ENCODE peak calls at places on chromosome 19, in four cellular contexts. K, Q, W and V are unnamed samples.

GRCh38 chr19:30555075-30555787 is 183.0 kb downstream of the ZNF536 start:
- DNase-seq in K (no peak), Q (no peak), W (no peak), V (no peak)

GRCh38 chr19:47095707-47096704 is 17.6 kb downstream of the ZC3H4 start:
- DNase-seq in K (no peak), Q (no peak), W (peak), V (no peak)

GRCh38 chr19:7953060-7953459 is 9.6 kb upstream of the TIMM44 start:
- DNase-seq in K (peak), Q (no peak), W (no peak), V (no peak)

GRCh38 chr19:49316284-49316683 is 8.7 kb downstream of the SLC6A16 start:
- DNase-seq in K (no peak), Q (no peak), W (no peak), V (no peak)

GRCh38 chr19:11279505-11280236 is 16.3 kb upstream of the TSPAN16 start:
- DNase-seq in K (no peak), Q (no peak), W (no peak), V (peak)

GRCh38 chr19:39814595-39814994 is 19.4 kb downstream of the DYRK1B start:
- DNase-seq in K (peak), Q (no peak), W (no peak), V (no peak)

GRCh38 chr19:55640577-55641375 is at the start of gene ZNF580:
- DNase-seq in K (peak), Q (no peak), W (peak), V (peak)

GRCh38 chr19:17289489-17289888 is 7.8 kb downstream of the ANKLE1 start:
- DNase-seq in K (peak), Q (no peak), W (peak), V (no peak)

GRCh38 chr19:46678110-46678732 is 17.2 kb upstream of the DACT3 start:
- DNase-seq in K (peak), Q (peak), W (no peak), V (peak)

GRCh38 chr19:21451187-21451586 is 54.2 kb upstream of the ZNF429 start:
- DNase-seq in K (no peak), Q (no peak), W (no peak), V (no peak)

GRCh38 chr19:58554494-58555368 is at the start of gene CHMP2A:
- DNase-seq in K (peak), Q (peak), W (peak), V (peak)

GRCh38 chr19:5557691-5558090 is 10.1 kb downstream of the TINCR start:
- DNase-seq in K (no peak), Q (no peak), W (no peak), V (no peak)

GRCh38 chr19:45090034-45090433 is 2.9 kb upstream of the PPP1R37 start:
- DNase-seq in K (no peak), Q (no peak), W (no peak), V (no peak)

GRCh38 chr19:3171894-3172679 is 6.5 kb upstream of the S1PR4 start:
- DNase-seq in K (no peak), Q (no peak), W (no peak), V (no peak)

GRCh38 chr19:927044-927706 is 1.3 kb downstream of the ARID3A start:
- DNase-seq in K (no peak), Q (no peak), W (peak), V (no peak)

GRCh38 chr19:47020992-47021496 is 1.4 kb downstream of the NPAS1 start:
- DNase-seq in K (peak), Q (no peak), W (no peak), V (no peak)

GRCh38 chr19:43934055-43934984 is 762 bp downstream of the ZNF45 start:
- DNase-seq in K (peak), Q (no peak), W (no peak), V (no peak)

GRCh38 chr19:35342430-35342829 is 5.3 kb upstream of the FFAR1 start:
- DNase-seq in K (no peak), Q (no peak), W (no peak), V (no peak)

GRCh38 chr19:33311326-33311682 is 9.0 kb upstream of the CEBPA start:
- DNase-seq in K (no peak), Q (no peak), W (no peak), V (no peak)

GRCh38 chr19:52258426-52258825 is 11.0 kb upstream of the ZNF766 start:
- DNase-seq in K (no peak), Q (no peak), W (no peak), V (no peak)